ENCODE peak calls at places on chromosomes 3 and 15, in five cellular contexts. R, B, E, I and C are unnamed samples.

GRCh38 chr3:190524942-190525341 is 11.1 kb downstream of the IL1RAP start:
- DNase-seq in R (no peak), B (no peak), E (no peak), I (peak; percentile 55), C (no peak)

GRCh38 chr3:152595975-152596832 is 238.7 kb upstream of the P2RY1 start:
- DNase-seq in R (peak; percentile 62), B (no peak), E (no peak), I (peak; percentile 10), C (peak; percentile 65)

GRCh38 chr3:158742861-158743260 is 10.6 kb upstream of the RARRES1 start:
- DNase-seq in R (peak; percentile 61), B (no peak), E (no peak), I (no peak), C (no peak)

GRCh38 chr3:10177737-10178136 is 13.0 kb downstream of the IRAK2 start:
- DNase-seq in R (no peak), B (no peak), E (no peak), I (no peak), C (no peak)

GRCh38 chr3:140903196-140903595 is 38.4 kb upstream of the SLC25A36 start:
- DNase-seq in R (peak; percentile 24), B (no peak), E (no peak), I (peak; percentile 39), C (no peak)

GRCh38 chr15:77697893-77698292 is 65.2 kb upstream of the LINGO1 start:
- DNase-seq in R (no peak), B (no peak), E (no peak), I (no peak), C (no peak)

GRCh38 chr3:113844622-113845222 is 6.1 kb downstream of the GRAMD1C start:
- DNase-seq in R (peak; percentile 40), B (no peak), E (no peak), I (peak; percentile 73), C (peak; percentile 24)

GRCh38 chr3:79517766-79518413 is 249.9 kb downstream of the ROBO1 start:
- DNase-seq in R (peak; percentile 39), B (no peak), E (no peak), I (peak; percentile 65), C (peak; percentile 73)

GRCh38 chr3:141279074-141279945 is 47.7 kb downstream of the PXYLP1 start:
- DNase-seq in R (peak; percentile 50), B (no peak), E (no peak), I (peak; percentile 66), C (peak; percentile 58)

GRCh38 chr3:170739410-170739809 is 130.6 kb downstream of the RPL22L1 start:
- DNase-seq in R (no peak), B (no peak), E (no peak), I (no peak), C (no peak)

DNA sequence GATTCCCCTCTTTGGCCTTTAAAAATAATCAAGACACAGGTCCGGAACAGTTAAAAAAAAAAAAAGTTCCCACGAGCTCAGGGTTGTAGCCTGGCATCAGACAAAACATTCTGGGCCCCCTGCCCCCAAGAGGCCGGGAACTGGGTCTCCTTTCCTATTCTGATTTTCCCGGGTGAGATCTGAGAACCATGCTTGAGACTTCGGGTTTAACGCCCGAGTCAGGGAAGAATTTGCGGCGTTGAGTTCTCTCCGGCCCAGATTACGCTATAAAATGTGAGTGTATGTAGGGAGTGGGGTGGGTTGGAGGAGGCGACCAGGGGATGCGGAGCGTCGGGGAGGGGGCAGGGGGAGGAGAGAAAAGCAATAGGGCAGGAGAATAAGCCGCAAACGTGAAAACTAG is 2.6 kb downstream of the ZIC1 start:
- DNase-seq in R (no peak), B (no peak), E (no peak), I (no peak), C (peak; percentile 25)
- H3K4me1 ChIP-seq in R (no peaks in the 10 kb centered on the region), B (peaks cover 3% of the 10 kb centered on the region), E (peaks cover 16% of the 10 kb centered on the region), I (peaks cover 2% of the 10 kb centered on the region), C (no peaks in the 10 kb centered on the region)

DNA sequence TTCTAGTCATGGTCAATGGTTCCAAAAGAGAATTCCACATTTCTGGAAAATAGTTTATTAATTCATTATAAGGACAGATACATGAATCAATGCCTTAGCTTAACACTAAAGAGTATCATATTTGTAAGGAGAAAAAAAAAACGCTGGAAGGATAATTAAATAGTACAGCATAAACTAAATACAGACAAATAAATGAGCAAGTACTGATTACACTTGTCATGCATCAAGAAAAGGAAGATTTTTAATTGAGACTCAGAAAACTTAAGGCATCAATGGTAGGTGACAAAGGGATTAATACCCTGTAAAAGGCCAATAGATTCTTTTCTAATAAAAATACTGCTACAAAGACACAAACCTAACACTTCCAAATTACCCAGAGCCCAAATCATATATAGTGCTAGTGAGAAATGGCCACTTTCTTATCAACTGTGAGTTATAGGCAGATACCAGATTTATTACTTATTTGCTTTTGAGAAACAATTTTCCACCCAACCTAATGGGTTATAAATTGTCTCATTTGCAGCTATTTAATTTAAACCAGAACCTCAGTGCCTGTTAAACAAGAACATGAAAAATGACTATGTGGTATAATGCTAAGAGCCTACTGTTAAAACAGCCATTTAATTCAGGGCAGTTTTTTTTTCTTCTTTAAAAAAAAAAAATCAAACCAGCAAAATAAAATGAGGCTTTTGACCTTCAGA is 3.8 kb upstream of the IGDCC3 start:
- DNase-seq in R (no peak), B (no peak), E (no peak), I (no peak), C (no peak)
- H2AK5ac ChIP-seq in R (no peak overlapping the region), B (no peak overlapping the region), E (no peak overlapping the region), I (no peak overlapping the region), C (no peak overlapping the region)

GRCh38 chr3:16508242-16508575 is 5.3 kb downstream of the RFTN1 start:
- DNase-seq in R (no peak), B (no peak), E (no peak), I (no peak), C (no peak)

GRCh38 chr3:16507540-16508241 is 5.8 kb downstream of the RFTN1 start:
- DNase-seq in R (no peak), B (no peak), E (no peak), I (no peak), C (no peak)

GRCh38 chr3:16506884-16507409 is 6.6 kb downstream of the RFTN1 start:
- DNase-seq in R (no peak), B (no peak), E (no peak), I (no peak), C (no peak)

GRCh38 chr3:16509721-16510619 is 3.5 kb downstream of the RFTN1 start:
- DNase-seq in R (no peak), B (no peak), E (no peak), I (no peak), C (no peak)

GRCh38 chr3:16508591-16508995 is 4.9 kb downstream of the RFTN1 start:
- DNase-seq in R (no peak), B (no peak), E (no peak), I (no peak), C (no peak)
- H3K4me1 ChIP-seq in R (peaks cover 18% of the 10 kb centered on the region), B (peaks cover 4% of the 10 kb centered on the region), E (peaks cover 3% of the 10 kb centered on the region), I (peaks cover 5% of the 10 kb centered on the region), C (no peaks in the 10 kb centered on the region)

GRCh38 chr3:71163216-71163918 is 420.2 kb downstream of the FOXP1 start:
- DNase-seq in R (no peak), B (no peak), E (no peak), I (no peak), C (no peak)
- H2AK5ac ChIP-seq in R (peak overlapping the region; percentile 15), B (no peak overlapping the region), E (no peak overlapping the region), I (no peak overlapping the region), C (no peak overlapping the region)

GRCh38 chr3:55164191-55164590 is 236.3 kb upstream of the LRTM1 start:
- DNase-seq in R (no peak), B (no peak), E (no peak), I (no peak), C (no peak)
- H3K4me1 ChIP-seq in R (peaks cover 38% of the 10 kb centered on the region), B (no peaks in the 10 kb centered on the region), E (no peaks in the 10 kb centered on the region), I (peaks cover 13% of the 10 kb centered on the region), C (no peaks in the 10 kb centered on the region)